ENCODE peak calls at places on chromosomes 12 and 14, in eight cellular contexts. One of them, this sample, is unnamed.

GRCh38 chr12:83414981-83415380 is 728.3 kb downstream of the TMTC2 start:
- DNase-seq in naive thymus-derived CD4-positive, alpha-beta T cell: no peak
- DNase-seq in breast epithelium: no peak
- DNase-seq in effector memory CD4-positive, alpha-beta T cell: no peak
- DNase-seq in pancreas: no peak
- DNase-seq in cardiac muscle cell: no peak
- DNase-seq in BE2C: no peak
- DNase-seq in right cardiac atrium: no peak
- DNase-seq in this sample: no peak

GRCh38 chr12:131642101-131642540 is 68.8 kb upstream of the SFSWAP start:
- DNase-seq in cardiac muscle cell: no peak
- DNase-seq in pancreas: no peak
- DNase-seq in naive thymus-derived CD4-positive, alpha-beta T cell: no peak
- DNase-seq in BE2C: peak; percentile 65
- DNase-seq in right cardiac atrium: no peak
- DNase-seq in effector memory CD4-positive, alpha-beta T cell: no peak
- DNase-seq in breast epithelium: no peak
- DNase-seq in this sample: no peak

GRCh38 chr12:131509706-131510105 is 201.2 kb upstream of the SFSWAP start:
- DNase-seq in breast epithelium: no peak
- DNase-seq in effector memory CD4-positive, alpha-beta T cell: no peak
- DNase-seq in BE2C: no peak
- DNase-seq in cardiac muscle cell: no peak
- DNase-seq in right cardiac atrium: no peak
- DNase-seq in pancreas: no peak
- DNase-seq in naive thymus-derived CD4-positive, alpha-beta T cell: no peak
- DNase-seq in this sample: no peak

GRCh38 chr12:63068857-63069442 is 82.1 kb downstream of the AVPR1A start:
- DNase-seq in BE2C: no peak
- DNase-seq in breast epithelium: no peak
- DNase-seq in pancreas: peak; percentile 9
- DNase-seq in right cardiac atrium: no peak
- DNase-seq in naive thymus-derived CD4-positive, alpha-beta T cell: no peak
- DNase-seq in cardiac muscle cell: peak; percentile 55
- DNase-seq in effector memory CD4-positive, alpha-beta T cell: no peak
- DNase-seq in this sample: no peak

GRCh38 chr12:24025153-24025798 is 75.8 kb upstream of the SOX5 start:
- DNase-seq in right cardiac atrium: no peak
- DNase-seq in pancreas: no peak
- DNase-seq in effector memory CD4-positive, alpha-beta T cell: no peak
- DNase-seq in breast epithelium: no peak
- DNase-seq in BE2C: no peak
- DNase-seq in naive thymus-derived CD4-positive, alpha-beta T cell: no peak
- DNase-seq in cardiac muscle cell: no peak
- DNase-seq in this sample: no peak

GRCh38 chr12:62006076-62006732 is 254.0 kb upstream of the USP15 start:
- DNase-seq in BE2C: peak; percentile 18
- DNase-seq in naive thymus-derived CD4-positive, alpha-beta T cell: peak; percentile 28
- DNase-seq in pancreas: peak; percentile 13
- DNase-seq in breast epithelium: no peak
- DNase-seq in cardiac muscle cell: peak; percentile 45
- DNase-seq in effector memory CD4-positive, alpha-beta T cell: no peak
- DNase-seq in right cardiac atrium: no peak
- DNase-seq in this sample: no peak

GRCh38 chr14:56002316-56002715 is 115.9 kb upstream of the PELI2 start:
- DNase-seq in pancreas: no peak
- DNase-seq in BE2C: no peak
- DNase-seq in breast epithelium: no peak
- DNase-seq in effector memory CD4-positive, alpha-beta T cell: no peak
- DNase-seq in right cardiac atrium: no peak
- DNase-seq in cardiac muscle cell: no peak
- DNase-seq in naive thymus-derived CD4-positive, alpha-beta T cell: no peak
- DNase-seq in this sample: no peak

GRCh38 chr12:127911289-127911688 is 355.7 kb upstream of the TMEM132C start:
- DNase-seq in naive thymus-derived CD4-positive, alpha-beta T cell: no peak
- DNase-seq in cardiac muscle cell: no peak
- DNase-seq in effector memory CD4-positive, alpha-beta T cell: no peak
- DNase-seq in right cardiac atrium: no peak
- DNase-seq in BE2C: no peak
- DNase-seq in pancreas: no peak
- DNase-seq in breast epithelium: no peak
- DNase-seq in this sample: no peak

GRCh38 chr12:122048156-122048555 is 26.5 kb downstream of the BCL7A start:
- DNase-seq in effector memory CD4-positive, alpha-beta T cell: no peak
- DNase-seq in cardiac muscle cell: no peak
- DNase-seq in naive thymus-derived CD4-positive, alpha-beta T cell: no peak
- DNase-seq in right cardiac atrium: no peak
- DNase-seq in breast epithelium: no peak
- DNase-seq in pancreas: no peak
- DNase-seq in BE2C: no peak
- DNase-seq in this sample: no peak

GRCh38 chr14:55313480-55313879 is 42.3 kb downstream of the FBXO34 start:
- DNase-seq in pancreas: no peak
- DNase-seq in BE2C: no peak
- DNase-seq in cardiac muscle cell: no peak
- DNase-seq in naive thymus-derived CD4-positive, alpha-beta T cell: no peak
- DNase-seq in breast epithelium: no peak
- DNase-seq in effector memory CD4-positive, alpha-beta T cell: no peak
- DNase-seq in right cardiac atrium: no peak
- DNase-seq in this sample: no peak

GRCh38 chr12:2179953-2180736 is 127.4 kb downstream of the CACNA1C start:
- DNase-seq in pancreas: no peak
- DNase-seq in breast epithelium: no peak
- DNase-seq in BE2C: no peak
- DNase-seq in right cardiac atrium: peak; percentile 87
- DNase-seq in effector memory CD4-positive, alpha-beta T cell: no peak
- DNase-seq in cardiac muscle cell: no peak
- DNase-seq in naive thymus-derived CD4-positive, alpha-beta T cell: no peak
- DNase-seq in this sample: no peak

GRCh38 chr14:96299441-96299840 is 43.4 kb downstream of the BDKRB1 start:
- DNase-seq in cardiac muscle cell: no peak
- DNase-seq in BE2C: peak; percentile 33
- DNase-seq in right cardiac atrium: no peak
- DNase-seq in breast epithelium: no peak
- DNase-seq in naive thymus-derived CD4-positive, alpha-beta T cell: no peak
- DNase-seq in effector memory CD4-positive, alpha-beta T cell: no peak
- DNase-seq in pancreas: no peak
- DNase-seq in this sample: no peak

GRCh38 chr12:41512531-41512930 is 324.4 kb downstream of the PDZRN4 start:
- DNase-seq in pancreas: no peak
- DNase-seq in cardiac muscle cell: no peak
- DNase-seq in effector memory CD4-positive, alpha-beta T cell: no peak
- DNase-seq in BE2C: no peak
- DNase-seq in right cardiac atrium: peak; percentile 18
- DNase-seq in breast epithelium: no peak
- DNase-seq in naive thymus-derived CD4-positive, alpha-beta T cell: no peak
- DNase-seq in this sample: no peak

GRCh38 chr14:55816225-55816624 is 236.2 kb downstream of the KTN1 start:
- DNase-seq in cardiac muscle cell: no peak
- DNase-seq in effector memory CD4-positive, alpha-beta T cell: no peak
- DNase-seq in BE2C: no peak
- DNase-seq in naive thymus-derived CD4-positive, alpha-beta T cell: no peak
- DNase-seq in breast epithelium: no peak
- DNase-seq in right cardiac atrium: no peak
- DNase-seq in pancreas: no peak
- DNase-seq in this sample: no peak

GRCh38 chr14:74610866-74611671 is 968 bp downstream of the LTBP2 start:
- DNase-seq in cardiac muscle cell: no peak
- DNase-seq in naive thymus-derived CD4-positive, alpha-beta T cell: no peak
- DNase-seq in breast epithelium: no peak
- DNase-seq in pancreas: no peak
- DNase-seq in right cardiac atrium: no peak
- DNase-seq in effector memory CD4-positive, alpha-beta T cell: no peak
- DNase-seq in BE2C: no peak
- DNase-seq in this sample: no peak
- H3K4me1 ChIP-seq in cardiac muscle cell: no peaks in the 10 kb centered on the region
- H3K4me1 ChIP-seq in naive thymus-derived CD4-positive, alpha-beta T cell: peaks cover 3% of the 10 kb centered on the region
- H3K4me1 ChIP-seq in breast epithelium: no peaks in the 10 kb centered on the region
- H3K4me1 ChIP-seq in pancreas: peaks cover 8% of the 10 kb centered on the region
- H3K4me1 ChIP-seq in right cardiac atrium: no peaks in the 10 kb centered on the region
- H3K4me1 ChIP-seq in effector memory CD4-positive, alpha-beta T cell: peaks cover 9% of the 10 kb centered on the region
- H3K4me1 ChIP-seq in BE2C: peaks cover 7% of the 10 kb centered on the region
- H3K4me1 ChIP-seq in this sample: peaks cover 6% of the 10 kb centered on the region

DNA sequence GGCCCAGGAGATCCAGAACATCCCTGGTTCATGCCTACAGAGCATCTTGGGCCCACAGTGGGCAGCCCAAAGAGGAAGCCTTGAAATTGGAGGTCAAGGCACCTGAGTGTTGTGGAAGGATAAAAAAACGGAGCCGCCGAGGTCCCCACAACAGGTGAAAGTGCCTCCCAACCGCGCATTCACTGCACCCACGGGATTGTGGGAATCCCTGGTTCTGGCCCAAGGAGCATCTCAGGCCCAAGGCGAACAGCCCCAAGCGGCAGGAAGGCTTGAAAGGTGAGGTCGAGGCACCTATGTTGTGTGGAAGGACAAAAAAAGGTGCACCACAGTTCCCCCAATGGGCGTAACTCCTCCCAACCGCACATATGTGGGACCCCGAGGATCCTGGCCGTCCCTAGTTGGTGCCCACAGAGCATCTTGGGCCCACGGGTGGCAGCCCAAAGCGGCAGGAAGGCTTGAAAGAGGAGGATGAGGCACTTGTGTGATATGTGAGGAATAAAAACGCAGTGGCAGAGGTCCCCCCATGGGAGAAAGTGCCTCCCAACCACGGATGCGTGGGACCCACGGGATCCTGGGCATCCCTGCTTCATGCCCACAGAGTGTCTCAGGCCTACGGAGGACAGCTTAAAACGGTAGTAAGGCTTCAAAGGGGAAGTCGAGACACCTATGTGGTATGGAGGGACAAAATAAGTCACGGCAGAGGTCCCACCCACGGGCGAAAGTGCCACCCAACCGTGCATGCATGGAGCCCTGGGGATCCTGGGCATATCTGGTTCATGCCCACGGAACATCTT is 583.9 kb downstream of the ALG10 start:
- DNase-seq in naive thymus-derived CD4-positive, alpha-beta T cell: no peak
- DNase-seq in cardiac muscle cell: no peak
- DNase-seq in effector memory CD4-positive, alpha-beta T cell: no peak
- DNase-seq in right cardiac atrium: no peak
- DNase-seq in breast epithelium: no peak
- DNase-seq in BE2C: no peak
- DNase-seq in pancreas: no peak
- DNase-seq in this sample: no peak
- H3K9me3 ChIP-seq in naive thymus-derived CD4-positive, alpha-beta T cell: no peaks in the 10 kb centered on the region
- H3K9me3 ChIP-seq in cardiac muscle cell: no peaks in the 10 kb centered on the region
- H3K9me3 ChIP-seq in effector memory CD4-positive, alpha-beta T cell: peaks cover 6% of the 10 kb centered on the region
- H3K9me3 ChIP-seq in right cardiac atrium: no peaks in the 10 kb centered on the region
- H3K9me3 ChIP-seq in breast epithelium: peaks cover 92% of the 10 kb centered on the region
- H3K9me3 ChIP-seq in BE2C: no peaks in the 10 kb centered on the region
- H3K9me3 ChIP-seq in pancreas: no peaks in the 10 kb centered on the region
- H3K9me3 ChIP-seq in this sample: no peaks in the 10 kb centered on the region

DNA sequence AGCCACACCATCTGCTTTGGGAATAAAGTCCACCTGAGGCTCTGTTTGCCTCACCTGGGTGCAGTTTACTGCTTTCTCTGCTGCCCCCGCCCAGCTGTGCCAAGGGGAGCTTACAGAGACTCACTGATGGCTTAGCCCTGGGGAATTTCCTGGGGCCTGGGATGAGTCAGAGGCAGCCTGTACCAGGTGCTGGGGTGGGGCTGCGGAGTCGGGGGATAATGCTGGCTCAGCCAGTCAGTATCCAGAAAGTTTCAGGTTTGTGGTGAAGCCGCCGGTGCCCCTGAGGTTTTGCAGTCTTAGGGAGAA is 22.3 kb downstream of the PLEKHG3 start:
- DNase-seq in cardiac muscle cell: no peak
- DNase-seq in right cardiac atrium: no peak
- DNase-seq in naive thymus-derived CD4-positive, alpha-beta T cell: no peak
- DNase-seq in BE2C: peak; percentile 64
- DNase-seq in pancreas: peak; percentile 85
- DNase-seq in effector memory CD4-positive, alpha-beta T cell: peak; percentile 74
- DNase-seq in breast epithelium: no peak
- DNase-seq in this sample: no peak
- H3K4me1 ChIP-seq in cardiac muscle cell: peaks cover 33% of the 10 kb centered on the region
- H3K4me1 ChIP-seq in right cardiac atrium: peaks cover 22% of the 10 kb centered on the region
- H3K4me1 ChIP-seq in naive thymus-derived CD4-positive, alpha-beta T cell: peaks cover 77% of the 10 kb centered on the region
- H3K4me1 ChIP-seq in BE2C: peaks cover 25% of the 10 kb centered on the region
- H3K4me1 ChIP-seq in pancreas: peaks cover 40% of the 10 kb centered on the region
- H3K4me1 ChIP-seq in effector memory CD4-positive, alpha-beta T cell: peaks cover 90% of the 10 kb centered on the region
- H3K4me1 ChIP-seq in breast epithelium: no peaks in the 10 kb centered on the region
- H3K4me1 ChIP-seq in this sample: peaks cover 87% of the 10 kb centered on the region

GRCh38 chr14:45785240-45785639 is 532.2 kb upstream of the MIS18BP1 start:
- DNase-seq in BE2C: no peak
- DNase-seq in naive thymus-derived CD4-positive, alpha-beta T cell: no peak
- DNase-seq in effector memory CD4-positive, alpha-beta T cell: no peak
- DNase-seq in cardiac muscle cell: no peak
- DNase-seq in breast epithelium: no peak
- DNase-seq in pancreas: no peak
- DNase-seq in right cardiac atrium: no peak
- DNase-seq in this sample: no peak
- H3K9me3 ChIP-seq in BE2C: no peaks in the 10 kb centered on the region
- H3K9me3 ChIP-seq in naive thymus-derived CD4-positive, alpha-beta T cell: peaks cover 12% of the 10 kb centered on the region
- H3K9me3 ChIP-seq in effector memory CD4-positive, alpha-beta T cell: peaks cover 6% of the 10 kb centered on the region
- H3K9me3 ChIP-seq in cardiac muscle cell: no peaks in the 10 kb centered on the region
- H3K9me3 ChIP-seq in breast epithelium: peaks cover 41% of the 10 kb centered on the region
- H3K9me3 ChIP-seq in pancreas: no peaks in the 10 kb centered on the region
- H3K9me3 ChIP-seq in right cardiac atrium: peaks cover 2% of the 10 kb centered on the region
- H3K9me3 ChIP-seq in this sample: no peaks in the 10 kb centered on the region

GRCh38 chr12:54160050-54160449 is 28.7 kb downstream of the SMUG1 start:
- DNase-seq in cardiac muscle cell: no peak
- DNase-seq in BE2C: no peak
- DNase-seq in right cardiac atrium: no peak
- DNase-seq in breast epithelium: no peak
- DNase-seq in naive thymus-derived CD4-positive, alpha-beta T cell: no peak
- DNase-seq in pancreas: no peak
- DNase-seq in effector memory CD4-positive, alpha-beta T cell: no peak
- DNase-seq in this sample: no peak

GRCh38 chr12:54158581-54158980 is 30.2 kb downstream of the SMUG1 start:
- DNase-seq in cardiac muscle cell: no peak
- DNase-seq in breast epithelium: no peak
- DNase-seq in right cardiac atrium: no peak
- DNase-seq in effector memory CD4-positive, alpha-beta T cell: no peak
- DNase-seq in pancreas: no peak
- DNase-seq in naive thymus-derived CD4-positive, alpha-beta T cell: no peak
- DNase-seq in BE2C: no peak
- DNase-seq in this sample: no peak

GRCh38 chr12:54159549-54159948 is 29.2 kb downstream of the SMUG1 start:
- DNase-seq in cardiac muscle cell: no peak
- DNase-seq in naive thymus-derived CD4-positive, alpha-beta T cell: no peak
- DNase-seq in breast epithelium: no peak
- DNase-seq in right cardiac atrium: no peak
- DNase-seq in pancreas: no peak
- DNase-seq in effector memory CD4-positive, alpha-beta T cell: no peak
- DNase-seq in BE2C: no peak
- DNase-seq in this sample: no peak

GRCh38 chr12:54160807-54161480 is 27.8 kb downstream of the SMUG1 start:
- DNase-seq in naive thymus-derived CD4-positive, alpha-beta T cell: no peak
- DNase-seq in pancreas: no peak
- DNase-seq in cardiac muscle cell: no peak
- DNase-seq in BE2C: no peak
- DNase-seq in effector memory CD4-positive, alpha-beta T cell: no peak
- DNase-seq in breast epithelium: no peak
- DNase-seq in right cardiac atrium: no peak
- DNase-seq in this sample: no peak

DNA sequence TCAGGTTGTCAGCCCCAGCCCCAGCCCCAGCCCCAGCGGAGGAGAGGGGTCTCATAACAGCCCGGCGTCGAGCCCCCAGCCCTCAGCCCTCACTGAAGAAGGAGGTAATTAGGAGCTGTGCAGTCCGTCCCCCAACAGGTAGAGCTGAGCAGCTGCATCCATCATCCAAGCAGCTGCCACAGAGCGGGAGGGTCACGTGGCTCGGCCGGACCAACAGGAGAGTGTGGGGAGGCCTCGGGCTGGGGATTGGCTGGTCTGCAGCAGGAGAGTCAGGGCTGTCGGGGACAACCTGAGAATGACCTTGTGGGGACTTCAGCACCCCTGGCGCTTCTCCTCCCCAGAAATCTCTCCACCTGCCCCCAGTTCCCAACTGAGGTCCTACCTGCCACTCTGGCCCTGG is 29.6 kb downstream of the SMUG1 start:
- DNase-seq in cardiac muscle cell: peak; percentile 51
- DNase-seq in right cardiac atrium: no peak
- DNase-seq in breast epithelium: no peak
- DNase-seq in naive thymus-derived CD4-positive, alpha-beta T cell: no peak
- DNase-seq in BE2C: peak; percentile 86
- DNase-seq in effector memory CD4-positive, alpha-beta T cell: no peak
- DNase-seq in pancreas: peak; percentile 13
- DNase-seq in this sample: no peak
- H3K4me1 ChIP-seq in cardiac muscle cell: no peaks in the 10 kb centered on the region
- H3K4me1 ChIP-seq in right cardiac atrium: no peaks in the 10 kb centered on the region
- H3K4me1 ChIP-seq in breast epithelium: no peaks in the 10 kb centered on the region
- H3K4me1 ChIP-seq in naive thymus-derived CD4-positive, alpha-beta T cell: no peaks in the 10 kb centered on the region
- H3K4me1 ChIP-seq in BE2C: peaks cover 21% of the 10 kb centered on the region
- H3K4me1 ChIP-seq in effector memory CD4-positive, alpha-beta T cell: no peaks in the 10 kb centered on the region
- H3K4me1 ChIP-seq in pancreas: no peaks in the 10 kb centered on the region
- H3K4me1 ChIP-seq in this sample: no peaks in the 10 kb centered on the region